ENCODE peak calls at places on chromosomes 5 and 9, in ten cellular contexts. O, S, R, N, T, X, W, V, H and P are unnamed samples.

GRCh38 chr9:120868339-120868675 is 8.7 kb downstream of the PHF19 start:
- DNase-seq in W (no peak), X (no peak), V (no peak), T (no peak), S (no peak), H (no peak), R (no peak), O (no peak), N (no peak), P (no peak)

GRCh38 chr9:111896942-111897830 is 572 bp downstream of the UGCG start:
- DNase-seq in N (no peak), H (no peak), X (peak; percentile 72), S (peak; percentile 51), V (peak; percentile 53), R (peak; percentile 46), W (peak; percentile 59), T (peak; percentile 52), O (peak; percentile 36), P (no peak)

GRCh38 chr9:136292591-136293448 is 11.1 kb downstream of the CCDC187 start:
- DNase-seq in O (no peak), T (peak; percentile 13), R (no peak), N (no peak), W (no peak), V (no peak), X (no peak), S (no peak), H (no peak), P (no peak)

GRCh38 chr9:100091650-100092049 is 7.2 kb downstream of the ERP44 start:
- DNase-seq in T (no peak), R (no peak), N (no peak), H (no peak), V (no peak), O (no peak), S (no peak), X (no peak), W (no peak), P (no peak)

GRCh38 chr5:16740476-16740875 is 123.7 kb upstream of the RETREG1 start:
- DNase-seq in T (no peak), R (no peak), H (no peak), V (no peak), X (no peak), N (no peak), O (no peak), S (no peak), W (no peak), P (no peak)

GRCh38 chr5:133996683-133997252 is 8.0 kb downstream of the VDAC1 start:
- DNase-seq in S (no peak), V (no peak), T (no peak), O (no peak), H (no peak), N (no peak), X (no peak), R (peak; percentile 41), W (no peak), P (no peak)

GRCh38 chr9:91776409-91777365 is 173.3 kb downstream of the ROR2 start:
- DNase-seq in X (no peak), N (peak; percentile 12), H (no peak), O (no peak), W (no peak), V (no peak), T (no peak), R (no peak), S (no peak), P (no peak)

GRCh38 chr9:107786561-107786960 is 297.0 kb upstream of the KLF4 start:
- DNase-seq in R (no peak), T (no peak), W (no peak), H (no peak), V (no peak), N (no peak), X (no peak), O (no peak), S (no peak), P (no peak)

GRCh38 chr9:33161589-33162132 is 5.5 kb downstream of the B4GALT1 start:
- DNase-seq in X (no peak), N (no peak), O (no peak), T (peak; percentile 59), R (no peak), V (no peak), H (peak; percentile 78), S (no peak), W (no peak), P (peak; percentile 83)